ENCODE peak calls at places on chromosomes 13 and 19, in five cellular contexts. F is central memory CD4-positive, alpha-beta T cell; C is neuronal stem cell; A is ACHN; H is stimulated activated CD4-positive, alpha-beta T cell treated with anti-CD3 and anti-CD28 coated beads, Interleukin-4, amount 100 ng/mL, for 48 hours. Y is an unnamed sample.
A peak's percentile ranks its signal among the peaks of the same experiment; 100 is the strongest.

GRCh38 chr19:29516821-29517395 is 8.9 kb upstream of the VSTM2B start:
- DNase-seq in F (no peak), C (no peak), A (no peak), H (no peak), Y (no peak)

GRCh38 chr13:113929628-113930615 is 44.0 kb downstream of the C13orf46 start:
- DNase-seq in F (no peak), C (no peak), A (no peak), H (no peak), Y (no peak)

GRCh38 chr19:56066152-56067023 is 54.7 kb downstream of the ZNF787 start:
- DNase-seq in F (peak; percentile 50), C (peak; percentile 78), A (peak; percentile 32), H (peak; percentile 37), Y (peak; percentile 38)

GRCh38 chr19:782195-783043 is 14.8 kb upstream of the PTBP1 start:
- DNase-seq in F (no peak), C (peak; percentile 57), A (peak; percentile 76), H (no peak), Y (no peak)

GRCh38 chr13:86813198-86813597 is 858.0 kb upstream of the SLITRK5 start:
- DNase-seq in F (no peak), C (no peak), A (no peak), H (no peak), Y (no peak)

GRCh38 chr19:2330632-2331284 is 2.3 kb downstream of the SPPL2B start:
- DNase-seq in F (no peak), C (no peak), A (no peak), H (no peak), Y (no peak)

GRCh38 chr13:19089315-19089714 is 92.3 kb downstream of the TUBA3C start:
- DNase-seq in F (no peak), C (no peak), A (no peak), H (no peak), Y (peak; percentile 61)

GRCh38 chr13:39565036-39565949 is 37.7 kb downstream of the LHFPL6 start:
- DNase-seq in F (no peak), C (no peak), A (peak; percentile 89), H (no peak), Y (no peak)

GRCh38 chr19:28847468-28847867 is 365.5 kb downstream of the UQCRFS1 start:
- DNase-seq in F (no peak), C (no peak), A (no peak), H (no peak), Y (no peak)

GRCh38 chr19:41698746-41699230 is 9.6 kb upstream of the CEACAM5 start:
- DNase-seq in F (no peak), C (no peak), A (no peak), H (no peak), Y (no peak)

GRCh38 chr13:78370231-78370630 is 233.1 kb downstream of the POU4F1 start:
- DNase-seq in F (no peak), C (no peak), A (no peak), H (no peak), Y (no peak)

GRCh38 chr19:54473071-54473941 is at the start of gene CDC42EP5:
- DNase-seq in F (no peak), C (no peak), A (peak; percentile 5), H (no peak), Y (no peak)

GRCh38 chr13:64697226-64697625 is 2532.9 kb downstream of the PCDH9 start:
- DNase-seq in F (no peak), C (no peak), A (no peak), H (no peak), Y (no peak)

GRCh38 chr19:53365899-53366493 is 491 bp downstream of the ZNF525 start:
- DNase-seq in F (no peak), C (no peak), A (no peak), H (peak; percentile 11), Y (no peak)

GRCh38 chr13:36736119-36736726 is 62.4 kb downstream of the SERTM1 start:
- DNase-seq in F (peak; percentile 13), C (peak; percentile 44), A (peak; percentile 42), H (peak; percentile 16), Y (peak; percentile 13)

GRCh38 chr19:18292460-18292809 is 11.0 kb upstream of the JUND start:
- DNase-seq in F (no peak), C (no peak), A (no peak), H (peak; percentile 25), Y (peak; percentile 33)

GRCh38 chr13:113551081-113552000 is 33.2 kb upstream of the TFDP1 start:
- DNase-seq in F (no peak), C (no peak), A (no peak), H (no peak), Y (no peak)

GRCh38 chr13:85626603-85627002 is 172.6 kb downstream of the SLITRK6 start:
- DNase-seq in F (no peak), C (no peak), A (no peak), H (no peak), Y (no peak)

GRCh38 chr13:108182652-108183051 is 32.7 kb downstream of the LIG4 start:
- DNase-seq in F (no peak), C (no peak), A (no peak), H (no peak), Y (no peak)

GRCh38 chr13:73576291-73576690 is 517.5 kb downstream of the KLF5 start:
- DNase-seq in F (no peak), C (no peak), A (no peak), H (no peak), Y (no peak)

GRCh38 chr19:7348587-7349230 is at the start of gene ARHGEF18:
- DNase-seq in F (peak; percentile 76), C (no peak), A (no peak), H (peak; percentile 26), Y (no peak)

GRCh38 chr13:20241593-20241992 is 9.5 kb upstream of the GJB6 start:
- DNase-seq in F (no peak), C (no peak), A (no peak), H (no peak), Y (no peak)

GRCh38 chr19:3346677-3347353 is 19.6 kb upstream of the NFIC start:
- DNase-seq in F (no peak), C (no peak), A (peak; percentile 38), H (no peak), Y (no peak)

GRCh38 chr13:56351041-56351440 is 789.7 kb upstream of the PRR20A start:
- DNase-seq in F (no peak), C (no peak), A (peak; percentile 70), H (no peak), Y (no peak)

GRCh38 chr13:49086711-49087110 is 111.0 kb downstream of the FNDC3A start:
- DNase-seq in F (no peak), C (no peak), A (no peak), H (no peak), Y (no peak)

GRCh38 chr19:41998246-41999020 is 4.4 kb upstream of the ATP1A3 start:
- DNase-seq in F (no peak), C (peak; percentile 66), A (peak; percentile 56), H (peak; percentile 48), Y (no peak)

GRCh38 chr13:98451676-98452105 is 125.2 kb downstream of the STK24 start:
- DNase-seq in F (no peak), C (no peak), A (no peak), H (no peak), Y (no peak)

GRCh38 chr13:32969516-32969941 is 46.7 kb upstream of the KL start:
- DNase-seq in F (no peak), C (no peak), A (peak; percentile 78), H (no peak), Y (no peak)

GRCh38 chr13:112783135-112783945 is 93.5 kb downstream of the ATP11A start:
- DNase-seq in F (no peak), C (no peak), A (no peak), H (no peak), Y (no peak)

GRCh38 chr13:51713807-51714206 is 90.2 kb downstream of the DHRS12 start:
- DNase-seq in F (no peak), C (no peak), A (no peak), H (no peak), Y (no peak)

GRCh38 chr19:30293051-30293785 is 79.0 kb upstream of the ZNF536 start:
- DNase-seq in F (no peak), C (no peak), A (no peak), H (no peak), Y (no peak)

GRCh38 chr19:51570962-51571575 is at the start of gene ZNF175:
- DNase-seq in F (peak; percentile 74), C (peak; percentile 95), A (peak; percentile 93), H (peak; percentile 83), Y (peak; percentile 94)

GRCh38 chr19:38692458-38693379 is 45.3 kb downstream of the ACTN4 start:
- DNase-seq in F (no peak), C (no peak), A (no peak), H (no peak), Y (no peak)

GRCh38 chr13:110876592-110876991 is 38.3 kb downstream of the ANKRD10 start:
- DNase-seq in F (no peak), C (no peak), A (no peak), H (no peak), Y (no peak)

GRCh38 chr13:24301911-24302310 is 7.5 kb upstream of the C1QTNF9 start:
- DNase-seq in F (no peak), C (no peak), A (no peak), H (no peak), Y (no peak)

GRCh38 chr13:52161193-52161646 is 1.8 kb upstream of the NEK3 start:
- DNase-seq in F (no peak), C (no peak), A (no peak), H (no peak), Y (no peak)